ENCODE peak calls at places on chromosomes 4 and X, in five cellular contexts. Y is Peyer's patch, G is kidney epithelial cell, E is SW480, S is RWPE1. U is an unnamed sample.

GRCh38 chrX:131513159-131513914 is 30.5 kb upstream of the OR13H1 start:
- DNase-seq in Y (no peak), G (no peak), E (no peak), S (no peak), U (no peak)

GRCh38 chrX:102580891-102581290 is 18.4 kb upstream of the ARMCX5 start:
- DNase-seq in Y (no peak), G (no peak), E (no peak), S (no peak), U (no peak)

GRCh38 chr4:71287305-71287704 is 51.5 kb upstream of the SLC4A4 start:
- DNase-seq in Y (no peak), G (no peak), E (no peak), S (no peak), U (no peak)

GRCh38 chr4:83043801-83044407 is 8.9 kb downstream of the COPS4 start:
- DNase-seq in Y (no peak), G (no peak), E (no peak), S (peak; percentile 37), U (peak; percentile 19)

GRCh38 chr4:117421706-117422105 is 336.3 kb upstream of the TRAM1L1 start:
- DNase-seq in Y (no peak), G (no peak), E (peak; percentile 22), S (no peak), U (no peak)

GRCh38 chrX:81195712-81196111 is 6.0 kb downstream of the HMGN5 start:
- DNase-seq in Y (no peak), G (no peak), E (peak; percentile 42), S (no peak), U (peak; percentile 54)

GRCh38 chrX:290476-291166 is 9.4 kb downstream of the PLCXD1 start:
- DNase-seq in Y (no peak), G (no peak), E (no peak), S (no peak), U (no peak)

GRCh38 chr4:181987392-181987791 is 255.8 kb upstream of the TENM3 start:
- DNase-seq in Y (no peak), G (no peak), E (no peak), S (no peak), U (no peak)

GRCh38 chrX:129359269-129359668 is 164.0 kb downstream of the SMARCA1 start:
- DNase-seq in Y (no peak), G (no peak), E (no peak), S (peak; percentile 1), U (no peak)

GRCh38 chrX:71178908-71179307 is 34.3 kb downstream of the NLGN3 start:
- DNase-seq in Y (no peak), G (peak; percentile 2), E (peak; percentile 63), S (peak; percentile 41), U (peak; percentile 50)

GRCh38 chr4:147477439-147477838 is 3.5 kb upstream of the EDNRA start:
- DNase-seq in Y (no peak), G (no peak), E (no peak), S (no peak), U (no peak)

U was measured in Jurkat, Clone E6-1.